ENCODE peak calls at places on chromosomes 4 and X, in four cellular contexts. One of them, this sample, is unnamed.
A peak's percentile ranks its signal among the peaks of the same experiment; 100 is the strongest.

GRCh38 chrX:12971282-12972003 is 3.5 kb upstream of the TMSB4X start:
- DNase-seq in CD8-positive, alpha-beta T cell: peak; percentile 43
- DNase-seq in testis: peak; percentile 20
- DNase-seq in choroid plexus epithelial cell: no peak
- DNase-seq in this sample: no peak

GRCh38 chr4:138749303-138749702 is 266.3 kb upstream of the NOCT start:
- DNase-seq in CD8-positive, alpha-beta T cell: no peak
- DNase-seq in testis: no peak
- DNase-seq in choroid plexus epithelial cell: peak; percentile 77
- DNase-seq in this sample: no peak

GRCh38 chr4:152235718-152236117 is 300.2 kb downstream of the FBXW7 start:
- DNase-seq in CD8-positive, alpha-beta T cell: no peak
- DNase-seq in testis: no peak
- DNase-seq in choroid plexus epithelial cell: no peak
- DNase-seq in this sample: peak; percentile 27

GRCh38 chr4:6229095-6229494 is 28.7 kb upstream of the JAKMIP1 start:
- DNase-seq in CD8-positive, alpha-beta T cell: no peak
- DNase-seq in testis: peak; percentile 68
- DNase-seq in choroid plexus epithelial cell: no peak
- DNase-seq in this sample: no peak

GRCh38 chr4:65865489-65865888 is 195.2 kb upstream of the EPHA5 start:
- DNase-seq in CD8-positive, alpha-beta T cell: no peak
- DNase-seq in testis: peak; percentile 36
- DNase-seq in choroid plexus epithelial cell: peak; percentile 49
- DNase-seq in this sample: peak; percentile 77

GRCh38 chr4:6308890-6309643 is 39.4 kb downstream of the WFS1 start:
- DNase-seq in CD8-positive, alpha-beta T cell: peak; percentile 26
- DNase-seq in testis: peak; percentile 60
- DNase-seq in choroid plexus epithelial cell: no peak
- DNase-seq in this sample: peak; percentile 72

GRCh38 chr4:17981063-17981462 is 40.5 kb downstream of the LCORL start:
- DNase-seq in CD8-positive, alpha-beta T cell: no peak
- DNase-seq in testis: no peak
- DNase-seq in choroid plexus epithelial cell: peak; percentile 5
- DNase-seq in this sample: no peak

GRCh38 chrX:67720344-67720743 is 176.5 kb downstream of the AR start:
- DNase-seq in CD8-positive, alpha-beta T cell: no peak
- DNase-seq in testis: peak; percentile 15
- DNase-seq in choroid plexus epithelial cell: peak; percentile 36
- DNase-seq in this sample: no peak

GRCh38 chr4:40909363-40909876 is 159.7 kb downstream of the NSUN7 start:
- DNase-seq in CD8-positive, alpha-beta T cell: no peak
- DNase-seq in testis: no peak
- DNase-seq in choroid plexus epithelial cell: peak; percentile 74
- DNase-seq in this sample: no peak

GRCh38 chrX:94053575-94053974 is 379.6 kb downstream of the FAM133A start:
- DNase-seq in CD8-positive, alpha-beta T cell: no peak
- DNase-seq in testis: no peak
- DNase-seq in choroid plexus epithelial cell: no peak
- DNase-seq in this sample: no peak

GRCh38 chr4:150579591-150580234 is 2.2 kb upstream of the MAB21L2 start:
- DNase-seq in CD8-positive, alpha-beta T cell: no peak
- DNase-seq in testis: peak; percentile 22
- DNase-seq in choroid plexus epithelial cell: peak; percentile 46
- DNase-seq in this sample: peak; percentile 50

GRCh38 chr4:7806080-7806630 is 133.5 kb downstream of the AFAP1 start:
- DNase-seq in CD8-positive, alpha-beta T cell: no peak
- DNase-seq in testis: peak; percentile 74
- DNase-seq in choroid plexus epithelial cell: peak; percentile 82
- DNase-seq in this sample: peak; percentile 61

GRCh38 chrX:56564182-56564885 is 907 bp downstream of the UBQLN2 start:
- DNase-seq in CD8-positive, alpha-beta T cell: peak; percentile 27
- DNase-seq in testis: peak; percentile 23
- DNase-seq in choroid plexus epithelial cell: peak; percentile 54
- DNase-seq in this sample: peak; percentile 3

GRCh38 chr4:74583066-74583700 is 138.2 kb downstream of the AREG start:
- DNase-seq in CD8-positive, alpha-beta T cell: no peak
- DNase-seq in testis: no peak
- DNase-seq in choroid plexus epithelial cell: peak; percentile 49
- DNase-seq in this sample: no peak

GRCh38 chr4:44368413-44369167 is 80.0 kb downstream of the KCTD8 start:
- DNase-seq in CD8-positive, alpha-beta T cell: no peak
- DNase-seq in testis: no peak
- DNase-seq in choroid plexus epithelial cell: no peak
- DNase-seq in this sample: no peak

GRCh38 chr4:12555011-12555410 is 929.1 kb downstream of the RAB28 start:
- DNase-seq in CD8-positive, alpha-beta T cell: no peak
- DNase-seq in testis: no peak
- DNase-seq in choroid plexus epithelial cell: peak; percentile 62
- DNase-seq in this sample: no peak

GRCh38 chr4:8021796-8022195 is 82.1 kb upstream of the AFAP1 start:
- DNase-seq in CD8-positive, alpha-beta T cell: no peak
- DNase-seq in testis: no peak
- DNase-seq in choroid plexus epithelial cell: no peak
- DNase-seq in this sample: no peak

GRCh38 chr4:172709376-172709775 is 459.2 kb upstream of the GALNT7 start:
- DNase-seq in CD8-positive, alpha-beta T cell: no peak
- DNase-seq in testis: no peak
- DNase-seq in choroid plexus epithelial cell: no peak
- DNase-seq in this sample: peak; percentile 33

GRCh38 chr4:33518852-33519251 is 2725.5 kb downstream of the ARAP2 start:
- DNase-seq in CD8-positive, alpha-beta T cell: no peak
- DNase-seq in testis: no peak
- DNase-seq in choroid plexus epithelial cell: no peak
- DNase-seq in this sample: no peak

GRCh38 chr4:122746485-122746965 is 14.0 kb downstream of the BBS12 start:
- DNase-seq in CD8-positive, alpha-beta T cell: no peak
- DNase-seq in testis: no peak
- DNase-seq in choroid plexus epithelial cell: peak; percentile 38
- DNase-seq in this sample: peak; percentile 31

GRCh38 chrX:13078739-13079444 is 34.5 kb upstream of the FAM9C start:
- DNase-seq in CD8-positive, alpha-beta T cell: no peak
- DNase-seq in testis: peak; percentile 30
- DNase-seq in choroid plexus epithelial cell: peak; percentile 94
- DNase-seq in this sample: no peak

GRCh38 chrX:47561653-47562151 is 697 bp downstream of the ARAF start:
- DNase-seq in CD8-positive, alpha-beta T cell: no peak
- DNase-seq in testis: no peak
- DNase-seq in choroid plexus epithelial cell: no peak
- DNase-seq in this sample: no peak

GRCh38 chrX:47562615-47563243 is 1.7 kb downstream of the ARAF start:
- DNase-seq in CD8-positive, alpha-beta T cell: no peak
- DNase-seq in testis: peak; percentile 71
- DNase-seq in choroid plexus epithelial cell: peak; percentile 65
- DNase-seq in this sample: peak; percentile 27

GRCh38 chrX:47558436-47558835 is 2.6 kb upstream of the ARAF start:
- DNase-seq in CD8-positive, alpha-beta T cell: no peak
- DNase-seq in testis: no peak
- DNase-seq in choroid plexus epithelial cell: no peak
- DNase-seq in this sample: no peak

GRCh38 chrX:47560179-47560830 is 700 bp upstream of the ARAF start:
- DNase-seq in CD8-positive, alpha-beta T cell: no peak
- DNase-seq in testis: no peak
- DNase-seq in choroid plexus epithelial cell: no peak
- DNase-seq in this sample: peak; percentile 30

DNA sequence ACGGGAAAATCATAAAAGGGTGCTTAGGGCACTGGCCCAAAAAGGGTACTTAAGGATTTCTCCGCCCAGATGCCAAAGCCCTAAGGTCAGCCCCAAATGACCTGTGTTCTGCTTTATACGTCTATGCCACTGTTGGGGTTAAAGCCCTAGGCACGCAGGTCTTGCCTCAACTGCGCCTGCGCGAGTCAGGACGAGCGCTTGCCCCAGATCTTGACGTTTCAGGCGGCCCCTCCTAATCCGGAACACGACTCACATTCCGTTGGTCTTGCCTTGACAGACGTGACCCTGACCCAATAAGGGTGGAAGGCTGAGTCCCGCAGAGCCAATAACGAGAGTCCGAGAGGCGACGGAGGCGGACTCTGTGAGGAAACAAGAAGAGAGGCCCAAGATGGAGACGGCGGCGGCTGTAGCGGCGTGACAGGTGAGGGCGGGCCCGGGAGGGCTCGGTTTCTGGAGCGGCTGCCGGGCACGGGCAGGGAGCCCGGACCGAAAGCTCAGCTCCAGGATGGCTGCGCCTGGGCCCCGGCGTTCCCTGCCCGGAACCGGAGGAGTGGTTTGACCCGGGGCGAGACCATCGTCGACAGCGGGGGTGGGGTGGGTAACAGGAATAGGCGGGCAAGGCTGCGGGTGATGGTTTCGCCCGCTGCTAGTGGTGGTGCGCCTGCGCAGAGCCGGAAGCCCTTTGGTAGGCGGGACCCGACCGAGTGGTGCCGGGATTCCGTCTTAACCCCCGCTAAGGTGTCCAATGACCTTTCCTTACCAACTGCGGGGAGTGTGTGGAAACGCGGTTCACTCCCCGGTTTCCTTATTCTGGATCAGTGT is at the start of gene ARAF:
- DNase-seq in CD8-positive, alpha-beta T cell: peak; percentile 99
- DNase-seq in testis: peak; percentile 97
- DNase-seq in choroid plexus epithelial cell: peak; percentile 99
- DNase-seq in this sample: peak; percentile 97
- TF ChIP-seq CTCF in CD8-positive, alpha-beta T cell: no peak
- TF ChIP-seq CTCF in testis: no peak
- TF ChIP-seq CTCF in choroid plexus epithelial cell: no peak
- TF ChIP-seq CTCF in this sample: no peak

DNA sequence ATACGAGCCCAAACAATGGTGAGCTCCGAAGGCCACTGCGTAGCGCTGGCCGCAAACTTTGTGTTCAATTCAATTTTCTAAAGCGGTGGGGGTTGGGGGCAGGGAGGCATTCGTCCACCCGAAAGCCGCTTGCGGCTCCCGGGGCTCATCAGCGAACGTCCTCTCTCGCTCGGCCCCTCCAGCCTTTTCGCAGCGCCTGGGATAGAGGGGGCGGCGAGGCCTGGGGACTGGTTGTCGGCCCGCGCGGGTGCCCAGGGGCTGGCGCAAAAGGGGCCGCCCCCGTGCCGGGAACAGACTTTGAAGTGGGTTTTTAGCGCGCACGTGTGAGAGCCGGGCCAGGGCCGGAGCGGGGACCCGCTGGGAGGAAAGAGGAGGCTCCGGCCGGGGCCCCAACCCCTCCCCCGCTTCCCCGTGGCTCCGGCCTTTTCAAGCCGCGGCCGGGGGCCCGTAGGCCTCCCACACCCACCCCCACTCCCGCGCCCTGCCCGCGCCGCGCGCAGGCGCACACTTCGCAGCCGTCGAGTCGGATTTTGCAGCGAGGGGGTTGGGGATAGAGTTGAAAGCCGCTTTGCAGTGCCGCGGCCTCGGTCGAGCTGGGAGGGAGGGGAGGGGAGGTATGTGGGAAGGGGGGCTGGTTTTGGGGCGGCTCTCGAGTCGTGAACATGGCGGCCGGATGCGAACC is 8.3 kb downstream of the ZIC3 start:
- DNase-seq in CD8-positive, alpha-beta T cell: no peak
- DNase-seq in testis: no peak
- DNase-seq in choroid plexus epithelial cell: peak; percentile 86
- DNase-seq in this sample: peak; percentile 85
- H3K4me3 ChIP-seq in CD8-positive, alpha-beta T cell: no peak overlapping the region
- H3K4me3 ChIP-seq in testis: peak overlapping the region; percentile 43
- H3K4me3 ChIP-seq in choroid plexus epithelial cell: peak overlapping the region; percentile 49
- H3K4me3 ChIP-seq in this sample: peak overlapping the region; percentile 60

DNA sequence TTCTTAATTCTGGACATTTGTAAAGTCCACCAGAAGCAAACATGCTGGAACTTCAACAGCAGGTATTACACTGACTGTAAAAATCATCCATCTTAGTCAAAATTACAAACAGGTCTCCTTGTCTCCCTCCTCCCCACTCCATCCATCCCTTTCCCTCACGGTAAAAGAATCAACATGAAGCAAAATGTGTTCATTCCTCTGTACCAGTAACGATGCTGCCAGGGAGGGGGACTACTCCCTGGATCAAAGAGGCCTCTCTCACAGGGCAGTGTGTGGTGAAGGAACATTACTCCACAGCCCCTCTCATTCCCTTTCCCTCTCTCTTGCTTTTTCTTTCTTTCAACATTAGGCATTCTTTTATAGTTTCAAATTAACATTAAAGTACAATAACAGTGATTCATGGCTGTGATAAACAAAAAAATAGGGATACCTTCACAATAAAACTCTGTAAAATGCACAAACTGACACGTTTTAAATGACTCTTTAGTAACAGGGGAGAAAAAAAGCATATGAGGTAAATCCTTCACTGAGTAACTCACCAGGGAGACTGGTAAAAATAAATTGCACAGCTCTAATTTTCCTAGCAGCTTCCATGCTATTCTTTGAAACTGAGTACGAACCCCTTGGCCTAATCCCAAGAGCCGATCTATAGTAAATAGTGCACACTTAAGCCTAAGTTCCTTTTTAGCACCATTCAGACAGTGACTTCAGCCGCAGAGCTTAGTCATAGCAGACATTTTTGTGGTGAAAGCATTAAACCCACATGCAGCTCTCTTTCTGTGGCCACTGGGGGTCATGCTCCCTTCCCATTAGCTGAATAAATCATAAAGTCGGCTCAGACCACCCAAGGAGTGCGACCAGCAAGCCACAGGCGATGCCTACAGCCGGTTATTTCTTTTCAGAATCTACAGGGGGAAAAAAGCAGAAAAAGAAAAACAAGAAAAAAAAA is 215.6 kb upstream of the GYPA start:
- DNase-seq in CD8-positive, alpha-beta T cell: no peak
- DNase-seq in testis: peak; percentile 70
- DNase-seq in choroid plexus epithelial cell: peak; percentile 99
- DNase-seq in this sample: peak; percentile 58
- TF ChIP-seq CTCF in CD8-positive, alpha-beta T cell: no peak
- TF ChIP-seq CTCF in testis: peak; percentile 1
- TF ChIP-seq CTCF in choroid plexus epithelial cell: peak; percentile 27
- TF ChIP-seq CTCF in this sample: peak; percentile 40

GRCh38 chrX:45196701-45197100 is 4.0 kb downstream of the DIPK2B start:
- DNase-seq in CD8-positive, alpha-beta T cell: no peak
- DNase-seq in testis: no peak
- DNase-seq in choroid plexus epithelial cell: peak; percentile 9
- DNase-seq in this sample: no peak
- H3K4me3 ChIP-seq in CD8-positive, alpha-beta T cell: no peak overlapping the region
- H3K4me3 ChIP-seq in testis: no peak overlapping the region
- H3K4me3 ChIP-seq in choroid plexus epithelial cell: no peak overlapping the region
- H3K4me3 ChIP-seq in this sample: no peak overlapping the region

GRCh38 chrX:129755779-129756650 is 17.2 kb downstream of the XPNPEP2 start:
- DNase-seq in CD8-positive, alpha-beta T cell: peak; percentile 39
- DNase-seq in testis: no peak
- DNase-seq in choroid plexus epithelial cell: no peak
- DNase-seq in this sample: peak; percentile 55
- TF ChIP-seq CTCF in CD8-positive, alpha-beta T cell: no peak
- TF ChIP-seq CTCF in testis: no peak
- TF ChIP-seq CTCF in choroid plexus epithelial cell: peak; percentile 4
- TF ChIP-seq CTCF in this sample: peak; percentile 31

GRCh38 chrX:468979-469378 is 82.3 kb upstream of the PPP2R3B start:
- DNase-seq in CD8-positive, alpha-beta T cell: no peak
- DNase-seq in testis: no peak
- DNase-seq in choroid plexus epithelial cell: no peak
- DNase-seq in this sample: no peak

GRCh38 chrX:465418-465817 is 78.7 kb upstream of the PPP2R3B start:
- DNase-seq in CD8-positive, alpha-beta T cell: no peak
- DNase-seq in testis: no peak
- DNase-seq in choroid plexus epithelial cell: no peak
- DNase-seq in this sample: no peak

GRCh38 chrX:471239-471638 is 84.5 kb upstream of the PPP2R3B start:
- DNase-seq in CD8-positive, alpha-beta T cell: no peak
- DNase-seq in testis: no peak
- DNase-seq in choroid plexus epithelial cell: no peak
- DNase-seq in this sample: no peak

GRCh38 chrX:475926-476723 is 89.4 kb upstream of the PPP2R3B start:
- DNase-seq in CD8-positive, alpha-beta T cell: no peak
- DNase-seq in testis: no peak
- DNase-seq in choroid plexus epithelial cell: peak; percentile 5
- DNase-seq in this sample: peak; percentile 71

GRCh38 chrX:470686-471085 is 84.0 kb upstream of the PPP2R3B start:
- DNase-seq in CD8-positive, alpha-beta T cell: no peak
- DNase-seq in testis: no peak
- DNase-seq in choroid plexus epithelial cell: no peak
- DNase-seq in this sample: no peak
- H3K4me3 ChIP-seq in CD8-positive, alpha-beta T cell: no peak overlapping the region
- H3K4me3 ChIP-seq in testis: no peak overlapping the region
- H3K4me3 ChIP-seq in choroid plexus epithelial cell: no peak overlapping the region
- H3K4me3 ChIP-seq in this sample: no peak overlapping the region

This sample was measured in GM23338.